ENCODE peak calls at places on chromosomes 12 and 14, in five cellular contexts. H, M, G, Q and O are unnamed samples.

GRCh38 chr12:2384533-2385328 is 331.9 kb downstream of the CACNA1C start:
- DNase-seq in H (no peak), M (no peak), G (no peak), Q (no peak), O (peak)

GRCh38 chr12:121295746-121296617 is 527 bp downstream of the CAMKK2 start:
- DNase-seq in H (peak), M (no peak), G (no peak), Q (peak), O (no peak)

GRCh38 chr12:32032205-32032810 is 73.1 kb downstream of the RESF1 start:
- DNase-seq in H (no peak), M (no peak), G (no peak), Q (no peak), O (peak)

GRCh38 chr12:53389702-53390101 is 9.7 kb downstream of the SP1 start:
- DNase-seq in H (no peak), M (no peak), G (no peak), Q (no peak), O (no peak)

GRCh38 chr12:113359939-113360748 is 1.8 kb downstream of the PLBD2 start:
- DNase-seq in H (peak), M (no peak), G (no peak), Q (no peak), O (no peak)

GRCh38 chr12:47811581-47812484 is 7.9 kb downstream of the HDAC7 start:
- DNase-seq in H (no peak), M (no peak), G (no peak), Q (no peak), O (peak)

GRCh38 chr14:103908580-103908979 is 19.7 kb upstream of the TDRD9 start:
- DNase-seq in H (no peak), M (no peak), G (no peak), Q (no peak), O (no peak)

GRCh38 chr14:90587918-90588317 is 191.1 kb downstream of the CALM1 start:
- DNase-seq in H (no peak), M (no peak), G (no peak), Q (no peak), O (no peak)

DNA sequence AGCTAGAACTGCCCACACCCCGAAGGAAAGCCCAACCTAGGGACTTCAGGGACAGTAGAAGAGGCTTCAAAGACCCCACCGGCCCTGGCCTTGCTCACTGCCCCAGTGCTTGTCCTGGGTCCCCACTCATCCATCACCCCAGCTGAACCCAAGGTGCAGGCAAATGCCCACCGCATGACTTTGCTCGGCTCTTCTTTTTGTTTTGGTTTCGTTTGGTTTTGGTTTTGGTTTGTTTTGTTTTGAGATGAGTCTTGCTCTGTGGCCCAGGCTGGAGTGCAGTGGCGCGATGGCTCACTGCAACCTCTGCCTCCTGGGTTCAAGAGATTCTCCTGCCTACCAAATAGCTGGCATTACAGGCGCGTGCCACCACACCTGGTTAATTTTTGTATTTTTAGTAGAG is 9.0 kb downstream of the CCDC85C start:
- DNase-seq in H (no peak), M (no peak), G (no peak), Q (no peak), O (no peak)
- H3K4me3 ChIP-seq in H (no peak), M (no peak), G (peak), Q (no peak), O (no peak)

DNA sequence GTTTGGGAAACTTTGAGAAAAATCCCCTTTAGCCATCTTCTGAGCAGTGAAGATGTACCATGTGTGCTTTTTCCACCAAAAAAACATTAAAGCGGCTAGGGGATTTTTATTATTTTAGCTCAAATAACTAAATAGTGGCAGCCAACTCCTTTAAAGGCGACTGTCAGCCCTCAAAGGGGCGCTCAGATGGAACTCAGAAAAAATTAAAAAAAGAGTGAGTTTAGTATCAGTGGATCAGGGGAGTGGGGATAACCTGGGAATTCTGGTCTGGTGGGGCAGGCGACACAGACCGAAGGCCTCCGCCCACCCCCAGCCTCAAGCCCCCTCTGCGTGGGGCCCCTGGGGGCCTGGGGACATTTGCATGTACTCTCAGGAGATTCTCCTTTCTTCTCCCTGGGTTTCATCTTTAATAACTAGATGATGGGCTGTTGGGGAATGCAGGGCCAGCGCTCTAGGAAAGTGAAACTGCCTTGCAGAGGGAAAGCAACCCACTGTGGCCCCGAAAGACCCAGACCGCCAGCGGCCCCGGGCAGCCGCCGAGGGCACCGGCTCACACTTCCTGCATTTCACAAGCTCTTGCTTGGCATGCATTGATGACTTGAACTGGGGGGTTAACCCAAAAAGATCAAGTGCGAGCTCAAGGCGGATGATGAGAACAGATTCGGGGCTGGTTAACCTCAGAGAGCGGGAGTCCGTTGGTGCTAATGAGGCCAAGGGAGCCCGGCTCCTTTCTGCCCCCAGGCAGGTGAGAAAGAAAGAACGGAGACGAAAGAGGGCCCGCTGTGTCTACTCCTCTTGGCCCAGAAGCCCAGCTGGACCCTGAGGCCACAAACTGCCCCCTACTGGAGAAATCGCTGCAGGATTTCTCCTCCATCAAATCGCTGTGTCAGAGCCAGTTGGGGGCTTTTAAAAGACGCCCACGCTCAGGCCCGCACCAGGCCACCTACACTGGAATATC is 7.3 kb upstream of the BATF start:
- DNase-seq in H (peak), M (no peak), G (peak), Q (no peak), O (no peak)
- TF ChIP-seq CTCF in H (peak), M (no peak), G (no peak), Q (no peak), O (peak)

DNA sequence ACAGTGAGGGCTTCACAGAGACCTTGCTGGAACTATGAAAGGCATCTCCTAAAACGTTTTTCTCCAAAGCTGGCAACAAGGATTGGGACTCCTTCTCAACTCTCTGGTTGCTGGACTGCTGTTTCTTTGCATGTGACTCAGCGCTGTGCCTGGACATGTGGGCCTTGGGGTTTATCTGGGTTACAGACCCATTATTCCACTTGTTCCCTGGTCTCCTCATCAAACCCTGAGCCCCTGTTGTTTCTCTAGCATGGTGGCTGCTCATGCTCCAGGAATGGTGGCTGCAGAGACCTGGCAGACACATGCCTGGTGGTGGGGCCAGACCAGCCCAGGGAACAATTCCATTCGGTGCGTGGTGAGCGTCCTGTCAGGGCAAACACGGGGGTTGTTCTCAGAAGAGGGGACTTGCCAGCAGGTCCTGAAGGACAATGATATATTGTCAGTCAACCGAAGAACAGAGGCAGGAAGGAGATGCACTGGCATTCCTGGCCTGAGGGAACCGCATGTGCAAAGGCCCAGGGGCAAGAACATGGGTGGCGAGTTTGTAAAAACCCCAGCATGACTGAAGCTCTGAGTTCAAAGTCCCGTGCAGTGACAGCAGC is 320.1 kb upstream of the RTL1 start:
- DNase-seq in H (no peak), M (no peak), G (no peak), Q (no peak), O (no peak)
- H3K4me3 ChIP-seq in H (no peak), M (no peak), G (no peak), Q (no peak), O (no peak)

GRCh38 chr14:73723799-73724621 is 9.8 kb upstream of the PNMA1 start:
- DNase-seq in H (peak), M (no peak), G (no peak), Q (peak), O (peak)
- TF ChIP-seq CTCF in H (peak), M (no peak), G (no peak), Q (no peak), O (peak)

DNA sequence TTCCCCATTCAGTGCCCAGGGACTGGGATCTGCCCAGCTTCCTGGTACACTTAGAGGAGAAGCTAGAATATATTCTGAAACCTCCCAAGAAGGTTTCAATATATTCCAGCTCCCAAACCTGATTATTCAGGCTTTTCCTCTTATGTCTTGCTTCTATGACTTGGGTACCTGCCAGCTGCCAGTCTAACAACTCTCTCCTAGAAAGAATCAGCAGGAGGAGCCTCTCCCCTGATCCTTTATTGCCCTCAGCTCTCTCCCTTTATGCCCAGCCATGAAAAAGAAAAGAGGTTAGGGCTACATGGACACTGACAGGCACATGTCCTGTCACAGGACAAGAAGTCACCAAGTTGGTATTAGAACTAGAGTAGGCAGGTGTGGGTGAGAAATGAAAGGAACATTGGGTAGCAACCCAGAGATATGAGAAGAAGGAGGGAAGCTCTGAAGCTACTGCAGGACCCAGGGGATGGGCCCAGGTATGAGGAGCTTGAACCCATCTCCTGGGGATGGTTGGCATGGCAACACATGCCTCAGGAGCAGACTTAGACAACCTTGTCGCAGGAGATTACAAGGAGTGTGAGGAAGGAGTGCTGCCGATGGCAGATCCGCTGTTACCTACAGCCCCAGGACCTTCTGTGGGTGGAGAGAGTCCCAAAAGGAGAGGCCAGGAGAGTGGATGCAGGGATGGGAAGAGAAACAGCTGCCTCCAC is 2.0 kb upstream of the CACNB3 start:
- DNase-seq in H (no peak), M (no peak), G (no peak), Q (no peak), O (no peak)
- H3K4me3 ChIP-seq in H (peak), M (peak), G (peak), Q (no peak), O (no peak)

DNA sequence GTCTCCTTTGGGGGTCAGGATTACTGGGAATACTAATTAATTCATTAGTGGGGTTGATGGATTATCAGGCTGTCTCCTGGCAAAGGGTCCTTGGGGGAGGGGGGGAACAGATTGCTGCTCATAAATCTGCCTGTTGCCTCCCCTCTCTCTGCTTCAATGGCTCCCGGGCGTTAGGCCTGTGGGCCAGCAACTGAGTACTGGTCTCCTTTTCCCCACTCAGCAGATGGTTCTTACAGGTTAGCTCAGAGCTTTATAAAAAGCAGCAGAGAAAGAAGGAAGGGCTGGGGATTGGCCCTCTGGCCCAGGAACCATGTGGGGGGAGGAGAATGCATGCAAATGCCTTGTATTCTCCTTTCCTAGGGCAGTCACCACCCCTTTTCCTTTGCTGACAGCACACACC is 2.4 kb upstream of the NEUROD4 start:
- DNase-seq in H (peak), M (no peak), G (no peak), Q (no peak), O (no peak)
- TF ChIP-seq CTCF in H (no peak), M (no peak), G (no peak), Q (no peak), O (no peak)

GRCh38 chr12:110270125-110270962 is 10.7 kb upstream of the ATP2A2 start:
- DNase-seq in H (no peak), M (no peak), G (no peak), Q (no peak), O (no peak)
- H3K4me3 ChIP-seq in H (peak), M (peak), G (no peak), Q (no peak), O (no peak)

GRCh38 chr12:128583453-128583852 is 240.3 kb downstream of the SLC15A4 start:
- DNase-seq in H (peak), M (no peak), G (no peak), Q (no peak), O (no peak)
- TF ChIP-seq CTCF in H (peak), M (peak), G (no peak), Q (no peak), O (no peak)

DNA sequence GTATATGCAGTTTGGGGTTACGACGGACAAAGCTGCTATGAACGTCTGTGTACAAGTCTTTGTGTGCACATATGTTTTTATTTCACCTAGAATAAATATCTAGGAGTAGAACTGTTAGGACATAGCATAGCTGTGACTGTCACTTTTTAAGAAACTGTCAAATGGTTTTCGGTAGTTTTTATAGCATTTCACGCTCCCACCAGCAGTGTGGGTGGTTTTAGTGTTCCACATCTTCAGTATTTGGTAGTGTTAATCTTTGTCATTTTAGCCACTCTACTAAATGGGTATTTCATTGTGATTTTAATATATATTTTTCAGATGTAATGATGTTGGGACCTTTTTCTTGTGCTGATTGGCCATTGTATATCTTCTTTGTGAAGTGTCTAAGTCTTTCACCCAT is 109.1 kb upstream of the BCAT1 start:
- DNase-seq in H (no peak), M (no peak), G (no peak), Q (no peak), O (no peak)
- H3K4me3 ChIP-seq in H (no peak), M (no peak), G (no peak), Q (no peak), O (no peak)

GRCh38 chr14:85958069-85958468 is 428.1 kb downstream of the FLRT2 start:
- DNase-seq in H (peak), M (no peak), G (no peak), Q (no peak), O (no peak)
- TF ChIP-seq CTCF in H (peak), M (no peak), G (no peak), Q (no peak), O (no peak)